ENCODE peak calls at places on chromosome 15, in six cellular contexts. K, I, L, Z, S and C are unnamed samples.

GRCh38 chr15:31345606-31346366 is 19.2 kb downstream of the KLF13 start:
- DNase-seq in L (no peak), K (no peak), I (no peak), S (no peak), Z (no peak), C (no peak)

GRCh38 chr15:44775923-44776322 is 39.6 kb downstream of the TRIM69 start:
- DNase-seq in Z (peak; percentile 93), L (no peak), I (peak; percentile 13), K (peak; percentile 58), S (no peak), C (peak; percentile 40)

GRCh38 chr15:64515825-64516224 is 55.4 kb downstream of the ZNF609 start:
- DNase-seq in K (no peak), L (no peak), S (no peak), Z (no peak), I (no peak), C (no peak)

GRCh38 chr15:35736150-35736549 is 190.2 kb upstream of the DPH6 start:
- DNase-seq in I (no peak), Z (no peak), S (no peak), L (no peak), K (no peak), C (no peak)

GRCh38 chr15:40565333-40566238 is 744 bp upstream of the CCDC32 start:
- DNase-seq in Z (no peak), L (no peak), I (no peak), S (no peak), K (no peak), C (no peak)

GRCh38 chr15:79209116-79209515 is 73.4 kb upstream of the ANKRD34C start:
- DNase-seq in K (no peak), L (no peak), S (no peak), Z (peak; percentile 53), I (no peak), C (no peak)

GRCh38 chr15:48177875-48178611 is at the start of gene MYEF2:
- DNase-seq in I (peak; percentile 70), Z (peak; percentile 95), S (peak; percentile 57), L (peak; percentile 63), K (peak; percentile 85), C (peak; percentile 61)

GRCh38 chr15:33678606-33679005 is 289.7 kb upstream of the CHRM5 start:
- DNase-seq in K (no peak), S (no peak), Z (peak; percentile 48), I (no peak), L (no peak), C (no peak)

GRCh38 chr15:63553388-63553791 is 43.8 kb upstream of the FBXL22 start:
- DNase-seq in S (no peak), L (no peak), K (peak; percentile 57), Z (no peak), I (peak; percentile 96), C (peak; percentile 91)

GRCh38 chr15:89019436-89019835 is 68.8 kb upstream of the ABHD2 start:
- DNase-seq in S (no peak), K (no peak), Z (no peak), I (peak; percentile 52), L (no peak), C (no peak)

GRCh38 chr15:80679167-80679804 is 15.8 kb upstream of the ABHD17C start:
- DNase-seq in S (no peak), K (peak; percentile 17), Z (no peak), L (no peak), I (no peak), C (no peak)

GRCh38 chr15:31264534-31265089 is 62.0 kb upstream of the KLF13 start:
- DNase-seq in S (no peak), K (no peak), I (no peak), L (no peak), Z (no peak), C (no peak)